ENCODE peak calls at places on chromosomes 7 and 10, in six cellular contexts. D is hepatocyte, G is GM23338, E is PC-9, Z is HCT116, W is MM.1S. C is an unnamed sample. For H3K9me2, the result is how much of the 10 kb centered on the place peaks cover.

GRCh38 chr7:74587435-74588126 is 69.9 kb upstream of the GTF2I start:
- DNase-seq in E (peak), W (no peak), Z (no peak), D (peak), G (peak), C (peak)

GRCh38 chr10:5589963-5590511 is 65.3 kb downstream of the CALML3 start:
- DNase-seq in D (no peak), E (peak), G (no peak), Z (no peak), W (no peak), C (peak)

GRCh38 chr7:99392659-99393362 is 15.6 kb downstream of the PDAP1 start:
- DNase-seq in E (no peak), D (peak), G (peak), Z (no peak), W (peak), C (peak)

GRCh38 chr10:24008164-24009066 is 200.5 kb upstream of the KIAA1217 start:
- DNase-seq in D (peak), W (no peak), Z (no peak), E (no peak), G (peak), C (peak)

GRCh38 chr10:91875156-91875555 is 34.1 kb downstream of the FGFBP3 start:
- DNase-seq in E (no peak), Z (no peak), W (no peak), G (no peak), D (no peak), C (no peak)

GRCh38 chr10:75395171-75395954 is 6.2 kb downstream of the ZNF503 start:
- DNase-seq in W (no peak), G (peak), D (peak), Z (no peak), E (peak), C (peak)

GRCh38 chr10:109205929-109206585 is 717.3 kb downstream of the XPNPEP1 start:
- DNase-seq in W (no peak), D (peak), E (no peak), G (no peak), Z (no peak), C (peak)

GRCh38 chr10:50600831-50601466 is 22.8 kb downstream of the SGMS1 start:
- DNase-seq in D (no peak), G (no peak), W (no peak), Z (no peak), E (no peak), C (peak)

GRCh38 chr7:476736-477360 is 42.8 kb downstream of the PDGFA start:
- DNase-seq in D (no peak), E (no peak), W (no peak), Z (no peak), G (no peak), C (no peak)

GRCh38 chr10:3192856-3193635 is 20.5 kb upstream of the PITRM1 start:
- DNase-seq in E (peak), D (peak), W (peak), G (peak), Z (peak), C (peak)

GRCh38 chr10:132619927-132620326 is 82.3 kb downstream of the INPP5A start:
- DNase-seq in E (no peak), D (no peak), Z (no peak), W (no peak), G (no peak), C (no peak)

GRCh38 chr7:6628045-6628444 is 9.1 kb upstream of the ZNF316 start:
- DNase-seq in G (no peak), E (no peak), Z (no peak), D (no peak), W (no peak), C (no peak)

GRCh38 chr7:81385370-81385769 is 384.5 kb downstream of the HGF start:
- DNase-seq in D (no peak), E (no peak), G (no peak), W (no peak), Z (no peak), C (no peak)

DNA sequence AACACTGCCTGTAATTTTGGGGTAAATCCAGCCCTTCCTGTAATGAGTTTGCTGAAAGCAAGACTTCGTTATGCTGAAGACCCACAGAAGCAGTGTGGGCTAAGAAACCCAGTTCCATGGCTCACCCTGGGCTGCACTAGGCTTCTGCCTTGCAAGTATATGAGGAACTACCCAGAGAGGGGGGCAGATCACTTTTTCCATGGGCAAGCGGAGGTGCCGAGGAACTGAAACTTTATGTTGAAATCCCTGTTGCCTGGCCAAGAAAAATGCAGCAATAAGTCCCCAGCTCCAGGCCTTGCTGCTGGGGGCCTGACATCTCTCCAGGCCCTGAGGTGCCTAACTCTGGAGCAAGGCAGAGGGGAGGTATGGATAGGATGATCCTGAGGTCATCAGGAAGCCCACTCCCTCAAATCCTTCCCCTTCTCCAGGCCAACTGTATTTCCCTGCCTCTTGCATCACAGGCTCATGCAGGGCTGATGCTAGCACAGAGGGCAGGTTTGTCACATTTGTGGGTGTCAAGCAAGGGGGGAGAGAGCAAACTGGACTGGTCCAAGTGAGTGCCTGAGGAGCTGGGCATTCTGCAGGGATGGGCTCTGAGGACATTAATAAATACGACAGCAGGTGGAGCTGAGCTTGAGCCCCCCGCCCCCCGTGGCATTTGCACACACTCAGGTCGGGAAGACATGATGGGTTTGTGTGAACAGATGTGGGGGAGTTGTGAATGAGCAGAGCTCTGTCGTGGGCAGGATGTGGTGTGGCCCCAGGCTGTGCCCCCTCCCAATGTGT is 8.7 kb downstream of the RASSF4 start:
- DNase-seq in W (no peak), D (no peak), G (no peak), Z (no peak), E (no peak), C (peak)
- H3K27ac ChIP-seq in W (no peak), D (no peak), G (no peak), Z (no peak), E (no peak), C (no peak)

GRCh38 chr10:16639457-16639856 is 117.8 kb upstream of the C1QL3 start:
- DNase-seq in E (no peak), G (no peak), D (no peak), Z (no peak), W (no peak), C (no peak)

GRCh38 chr10:16646474-16647059 is 124.9 kb upstream of the C1QL3 start:
- DNase-seq in D (no peak), G (no peak), E (no peak), Z (no peak), W (no peak), C (no peak)

GRCh38 chr10:16640153-16640552 is 118.5 kb upstream of the C1QL3 start:
- DNase-seq in E (no peak), D (no peak), Z (no peak), W (no peak), G (no peak), C (no peak)

GRCh38 chr10:16644146-16644545 is 122.5 kb upstream of the C1QL3 start:
- DNase-seq in Z (no peak), G (no peak), D (no peak), W (no peak), E (peak), C (peak)

DNA sequence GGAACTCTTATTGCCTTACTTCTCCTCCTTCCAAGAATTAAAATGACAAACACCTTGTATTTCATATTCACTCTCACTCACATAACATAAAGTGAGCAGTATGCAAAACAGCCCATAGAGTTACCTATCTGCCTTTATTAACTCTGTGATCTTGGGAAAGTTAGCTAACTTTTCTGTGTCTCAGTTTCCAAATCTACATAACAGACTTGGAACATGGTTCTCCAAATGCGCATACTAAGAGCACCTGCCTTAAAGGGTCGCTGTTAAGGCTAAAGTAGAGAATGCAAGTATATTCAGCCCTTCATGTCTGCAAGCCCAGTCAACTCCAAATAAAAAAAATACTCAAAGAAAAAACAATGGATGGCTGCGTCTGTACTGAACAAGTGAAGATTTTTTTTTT is 121.8 kb upstream of the C1QL3 start:
- DNase-seq in E (no peak), G (no peak), D (no peak), Z (no peak), W (no peak), C (no peak)
- H3K9me2 ChIP-seq in E (under half), G (under half), D (under half), Z (under half), W (under half), C (under half)

GRCh38 chr7:102148799-102149198 is 137.9 kb upstream of the SH2B2 start:
- DNase-seq in Z (no peak), D (no peak), G (no peak), E (no peak), W (no peak), C (no peak)
- H3K27ac ChIP-seq in Z (no peak), D (no peak), G (no peak), E (no peak), W (no peak), C (no peak)

GRCh38 chr7:44149571-44150465 is 8.7 kb upstream of the MYL7 start:
- DNase-seq in D (no peak), W (no peak), G (no peak), Z (no peak), E (no peak), C (peak)

GRCh38 chr7:44150966-44151678 is 10.0 kb upstream of the MYL7 start:
- DNase-seq in D (no peak), E (no peak), Z (no peak), W (no peak), G (no peak), C (no peak)

GRCh38 chr7:44147026-44147881 is 6.1 kb upstream of the MYL7 start:
- DNase-seq in G (peak), Z (no peak), E (no peak), W (no peak), D (peak), C (no peak)

GRCh38 chr7:44150466-44150832 is 9.3 kb upstream of the MYL7 start:
- DNase-seq in W (peak), G (no peak), Z (no peak), D (no peak), E (peak), C (peak)

DNA sequence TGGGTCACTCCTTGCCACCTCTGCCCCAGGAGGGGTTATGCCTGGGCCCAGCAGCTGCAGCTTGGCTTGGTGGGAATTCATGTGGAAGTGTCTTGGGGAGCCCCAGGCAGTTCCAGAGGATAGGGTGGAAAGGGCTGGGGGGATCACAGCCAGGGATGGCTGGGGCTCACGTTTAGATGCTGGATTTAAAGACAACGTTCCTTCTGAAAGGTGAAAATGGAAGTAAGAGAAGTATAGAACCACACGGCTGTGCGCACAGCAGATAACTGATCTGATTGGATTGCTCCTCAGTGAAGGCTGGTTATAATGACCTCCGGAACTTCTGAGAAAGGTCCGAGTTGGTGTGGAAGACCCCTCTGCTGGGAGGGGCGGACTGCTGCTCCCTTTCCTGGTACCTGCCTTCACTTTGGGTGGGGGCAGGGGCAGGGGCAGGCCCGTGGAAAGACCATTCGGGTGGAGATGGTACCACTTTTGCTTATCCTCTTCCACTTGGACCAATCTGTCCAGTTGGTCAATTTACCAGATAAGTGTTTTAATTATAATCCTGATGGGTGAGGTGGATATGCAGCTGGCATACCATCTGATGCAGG is 7.9 kb upstream of the MYL7 start:
- DNase-seq in G (no peak), Z (no peak), W (no peak), D (no peak), E (no peak), C (no peak)
- H3K9me2 ChIP-seq in G (under half), Z (under half), W (under half), D (under half), E (under half), C (under half)

GRCh38 chr10:117496616-117497028 is 45.9 kb upstream of the EMX2 start:
- DNase-seq in Z (peak), G (peak), E (peak), D (peak), W (peak), C (peak)

GRCh38 chr10:117496031-117496430 is 46.5 kb upstream of the EMX2 start:
- DNase-seq in W (no peak), E (no peak), G (no peak), D (no peak), Z (no peak), C (no peak)

GRCh38 chr10:117497736-117498135 is 44.8 kb upstream of the EMX2 start:
- DNase-seq in E (no peak), Z (no peak), D (no peak), G (no peak), W (no peak), C (no peak)

GRCh38 chr10:117488004-117488403 is 54.5 kb upstream of the EMX2 start:
- DNase-seq in D (no peak), Z (no peak), G (no peak), W (no peak), E (no peak), C (no peak)

DNA sequence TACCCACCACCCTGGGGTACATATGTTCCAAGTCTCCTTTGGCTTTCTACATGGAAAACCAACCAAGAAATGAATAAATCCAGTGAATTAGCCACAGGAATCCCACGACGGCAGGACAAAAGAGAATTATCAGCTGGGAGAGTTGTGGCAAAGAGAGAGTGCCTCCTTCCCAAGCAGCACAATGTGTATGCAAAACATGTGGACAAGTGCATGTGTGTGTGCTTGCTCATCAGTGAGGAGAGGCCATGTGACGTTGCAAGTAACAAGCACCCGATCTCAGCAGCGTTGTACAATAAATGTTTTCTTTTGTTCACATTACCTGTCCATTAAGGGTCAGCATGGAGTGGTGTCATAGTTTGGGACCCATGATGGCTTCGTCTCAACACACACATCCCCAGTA is 50.0 kb upstream of the EMX2 start:
- DNase-seq in D (no peak), Z (no peak), E (no peak), W (peak), G (no peak), C (no peak)
- H3K27ac ChIP-seq in D (no peak), Z (no peak), E (no peak), W (no peak), G (no peak), C (no peak)

GRCh38 chr7:94445696-94446194 is 51.0 kb downstream of the COL1A2 start:
- DNase-seq in Z (no peak), G (no peak), E (no peak), W (no peak), D (no peak), C (no peak)

GRCh38 chr7:94450044-94450697 is 55.5 kb downstream of the COL1A2 start:
- DNase-seq in Z (no peak), G (no peak), D (no peak), E (no peak), W (no peak), C (no peak)

GRCh38 chr7:94444808-94445207 is 50.1 kb downstream of the COL1A2 start:
- DNase-seq in W (no peak), E (no peak), D (no peak), Z (no peak), G (no peak), C (no peak)

GRCh38 chr7:94449151-94449725 is 54.5 kb downstream of the COL1A2 start:
- DNase-seq in G (peak), Z (peak), E (no peak), W (peak), D (peak), C (peak)

DNA sequence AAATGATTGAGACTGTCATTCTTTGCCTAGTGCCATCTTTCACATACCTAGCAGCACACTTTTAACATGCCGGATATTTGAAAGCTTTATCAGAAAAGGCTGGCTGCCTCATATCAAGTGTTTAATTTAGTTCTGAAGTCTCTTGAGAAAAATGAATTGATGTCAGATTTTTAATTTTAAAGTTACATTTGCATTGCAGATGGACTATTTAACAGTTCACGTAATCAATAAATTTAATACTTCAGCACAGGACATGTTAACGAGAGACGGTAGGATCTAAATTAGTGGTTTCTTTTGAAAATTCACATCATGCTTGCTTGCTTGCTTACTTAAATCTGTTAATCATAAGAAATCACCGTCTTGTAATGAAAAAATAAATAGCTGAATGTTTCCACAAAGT is 51.6 kb downstream of the COL1A2 start:
- DNase-seq in W (no peak), Z (no peak), E (no peak), D (no peak), G (no peak), C (no peak)
- H3K9me2 ChIP-seq in W (under half), Z (under half), E (under half), D (under half), G (under half), C (under half)

GRCh38 chr10:79084972-79085597 is 16.3 kb downstream of the ZMIZ1 start:
- DNase-seq in D (no peak), Z (no peak), W (no peak), E (no peak), G (no peak), C (no peak)
- H3K27ac ChIP-seq in D (no peak), Z (no peak), W (no peak), E (no peak), G (no peak), C (peak)

GRCh38 chr7:101547916-101548599 is 81.0 kb downstream of the MYL10 start:
- DNase-seq in G (no peak), W (no peak), D (no peak), Z (no peak), E (no peak), C (no peak)
- H3K9me2 ChIP-seq in G (under half), W (under half), D (under half), Z (under half), E (under half), C (under half)